ENCODE peak calls at places on chromosomes 11 and 22, in four cellular contexts. U is heart left ventricle, C is body of pancreas, L is thyroid gland. B is an unnamed sample.

GRCh38 chr11:102849319-102849718 is 5.9 kb upstream of the MMP3 start:
- DNase-seq in U (no peak), L (no peak), C (no peak), B (no peak)

GRCh38 chr11:67071420-67072284 is 15.0 kb downstream of the RHOD start:
- DNase-seq in U (peak; percentile 81), C (peak; percentile 84), L (peak; percentile 75), B (peak; percentile 40)

GRCh38 chr11:107011977-107012376 is 6.3 kb downstream of the GUCY1A2 start:
- DNase-seq in U (no peak), L (no peak), C (no peak), B (no peak)

GRCh38 chr11:8863838-8864237 is 47.2 kb upstream of the AKIP1 start:
- DNase-seq in U (no peak), C (no peak), L (peak; percentile 59), B (no peak)

GRCh38 chr11:118914178-118914918 is 11.4 kb downstream of the BCL9L start:
- DNase-seq in L (peak; percentile 65), C (peak; percentile 73), U (no peak), B (peak; percentile 34)

GRCh38 chr22:27045103-27045940 is 387.9 kb downstream of the MIAT start:
- DNase-seq in U (no peak), L (no peak), C (peak; percentile 23), B (no peak)

GRCh38 chr11:120515186-120515723 is 3.7 kb downstream of the GRIK4 start:
- DNase-seq in L (no peak), U (no peak), C (no peak), B (no peak)

GRCh38 chr11:123585721-123586120 is 68.7 kb downstream of the SCN3B start:
- DNase-seq in L (no peak), U (no peak), C (no peak), B (no peak)

GRCh38 chr11:16925495-16926065 is 88.6 kb downstream of the PLEKHA7 start:
- DNase-seq in U (peak; percentile 57), C (peak; percentile 64), L (peak; percentile 84), B (no peak)

GRCh38 chr11:118618115-118618990 is 10.9 kb downstream of the PHLDB1 start:
- DNase-seq in L (peak; percentile 50), C (no peak), U (peak; percentile 83), B (peak; percentile 66)

GRCh38 chr11:117771197-117771596 is 25.8 kb downstream of the DSCAML1 start:
- DNase-seq in U (no peak), L (no peak), C (no peak), B (no peak)

GRCh38 chr11:10925149-10925926 is 67.5 kb upstream of the ZBED5 start:
- DNase-seq in U (no peak), L (no peak), C (no peak), B (no peak)

GRCh38 chr11:79160786-79161403 is 279.9 kb downstream of the TENM4 start:
- DNase-seq in C (no peak), U (no peak), L (no peak), B (no peak)

GRCh38 chr22:49547751-49548239 is 279.9 kb downstream of the BRD1 start:
- DNase-seq in U (no peak), C (peak; percentile 3), L (no peak), B (no peak)

GRCh38 chr11:94151311-94151710 is 22.7 kb downstream of the PANX1 start:
- DNase-seq in U (no peak), C (no peak), L (no peak), B (no peak)

GRCh38 chr22:49348631-49349030 is 479.0 kb downstream of the BRD1 start:
- DNase-seq in L (no peak), C (no peak), U (no peak), B (no peak)

DNA sequence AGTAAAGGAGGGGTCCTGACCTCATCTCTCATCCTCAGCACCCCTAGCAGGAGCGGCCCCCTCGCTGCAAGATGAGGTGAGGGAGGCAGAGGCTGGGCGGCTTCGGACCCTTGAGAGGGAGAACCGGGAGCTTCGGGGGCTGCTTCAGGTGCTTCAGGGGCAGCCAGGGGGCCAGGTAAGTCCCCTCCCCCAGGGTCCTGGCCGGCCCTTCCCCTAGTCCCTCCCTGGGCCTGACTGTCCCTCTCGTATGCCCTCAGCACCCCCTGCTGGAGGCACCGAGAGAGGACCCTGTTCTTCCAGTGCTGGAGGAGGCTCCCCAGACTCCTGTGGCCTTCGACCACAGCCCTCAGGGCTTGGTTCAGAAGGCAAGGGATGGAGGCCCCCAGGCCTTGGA is 3.7 kb downstream of the CCDC88B start:
- DNase-seq in L (no peak), U (peak; percentile 51), C (peak; percentile 24), B (no peak)
- TF ChIP-seq CTCF in L (no peak), U (peak; percentile 27), C (peak; percentile 13), B (no peak)

GRCh38 chr11:73312806-73313403 is 4.8 kb downstream of the ARHGEF17 start:
- DNase-seq in L (no peak), U (no peak), C (no peak), B (peak; percentile 17)
- H3K4me1 ChIP-seq in L (peaks cover 84% of the 10 kb centered on the region), U (peaks cover 88% of the 10 kb centered on the region), C (peaks cover 59% of the 10 kb centered on the region), B (peaks cover 28% of the 10 kb centered on the region)

GRCh38 chr11:88886796-88887195 is 179.0 kb downstream of the GRM5 start:
- DNase-seq in L (no peak), C (no peak), U (no peak), B (no peak)
- TF ChIP-seq CTCF in L (no peak), C (no peak), U (no peak), B (no peak)

GRCh38 chr22:45200862-45201511 is 37.3 kb downstream of the NUP50 start:
- DNase-seq in C (no peak), U (no peak), L (no peak), B (no peak)
- H3K4me1 ChIP-seq in C (no peaks in the 10 kb centered on the region), U (no peaks in the 10 kb centered on the region), L (no peaks in the 10 kb centered on the region), B (no peaks in the 10 kb centered on the region)

B was measured in uterus.